ENCODE peak calls at places on chromosome 19, in eight cellular contexts. L, T, O, M, D, Z, F and X are unnamed samples. For H3K9me3, the result is how much of the 10 kb centered on the place peaks cover.

GRCh38 chr19:3210347-3211017 is 14.0 kb upstream of the CELF5 start:
- DNase-seq in L (peak), T (no peak), F (no peak), Z (peak), D (peak), M (peak), O (peak), X (peak)

GRCh38 chr19:48450441-48450840 is 4.7 kb downstream of the GRWD1 start:
- DNase-seq in L (no peak), D (no peak), O (no peak), T (no peak), M (no peak), F (no peak), Z (no peak), X (no peak)

GRCh38 chr19:51647318-51647717 is 693 bp upstream of the SIGLEC14 start:
- DNase-seq in T (no peak), M (no peak), O (no peak), D (no peak), Z (no peak), F (no peak), L (no peak), X (no peak)

GRCh38 chr19:11921852-11922495 is 2.9 kb upstream of the ZNF700 start:
- DNase-seq in F (no peak), M (no peak), L (no peak), O (no peak), D (no peak), T (no peak), Z (peak), X (no peak)

GRCh38 chr19:55661826-55662225 is 7.0 kb downstream of the U2AF2 start:
- DNase-seq in F (no peak), Z (no peak), O (no peak), D (no peak), T (no peak), M (no peak), L (no peak), X (no peak)

GRCh38 chr19:40236366-40236765 is 9.9 kb upstream of the CCNP start:
- DNase-seq in D (no peak), L (no peak), Z (no peak), M (no peak), O (no peak), T (no peak), F (no peak), X (no peak)

GRCh38 chr19:55494172-55494761 is 6.0 kb downstream of the SSC5D start:
- DNase-seq in M (no peak), D (peak), O (no peak), F (no peak), L (no peak), T (peak), Z (no peak), X (no peak)

GRCh38 chr19:17171874-17172273 is 43.3 kb upstream of the USE1 start:
- DNase-seq in D (no peak), M (no peak), F (no peak), L (no peak), O (no peak), T (no peak), Z (no peak), X (no peak)

GRCh38 chr19:14023404-14024235 is 4.3 kb upstream of the RLN3 start:
- DNase-seq in L (no peak), Z (peak), F (no peak), D (peak), O (peak), M (peak), T (peak), X (no peak)

GRCh38 chr19:39032164-39032918 is at the start of gene FBXO27:
- DNase-seq in Z (peak), F (no peak), M (peak), L (peak), D (peak), T (peak), O (peak), X (no peak)

GRCh38 chr19:43438291-43439162 is 23.8 kb downstream of the TEX101 start:
- DNase-seq in M (peak), F (no peak), D (peak), O (peak), Z (no peak), T (peak), L (no peak), X (no peak)

GRCh38 chr19:21138130-21138529 is 3.7 kb upstream of the ZNF431 start:
- DNase-seq in D (no peak), L (no peak), T (no peak), O (no peak), Z (no peak), M (no peak), F (no peak), X (no peak)

GRCh38 chr19:4584670-4585460 is 25.4 kb upstream of the SEMA6B start:
- DNase-seq in M (no peak), L (no peak), Z (no peak), F (no peak), D (no peak), T (no peak), O (no peak), X (no peak)

GRCh38 chr19:51501594-51502263 is at the start of gene SIGLEC12:
- DNase-seq in M (no peak), Z (no peak), T (no peak), O (peak), F (no peak), D (peak), L (no peak), X (no peak)

GRCh38 chr19:15727724-15728123 is at the start of gene OR10H2:
- DNase-seq in T (no peak), Z (no peak), O (no peak), F (no peak), D (no peak), L (no peak), M (no peak), X (no peak)

GRCh38 chr19:53864308-53864836 is 3.3 kb upstream of the MYADM start:
- DNase-seq in L (no peak), Z (peak), O (peak), T (no peak), M (peak), F (no peak), D (no peak), X (no peak)

GRCh38 chr19:47435196-47435595 is 15.9 kb upstream of the MEIS3 start:
- DNase-seq in F (no peak), O (no peak), M (no peak), Z (no peak), T (no peak), D (no peak), L (no peak), X (no peak)

GRCh38 chr19:50874185-50874584 is 946 bp downstream of the KLK2 start:
- DNase-seq in F (no peak), Z (no peak), T (no peak), M (no peak), L (no peak), D (no peak), O (no peak), X (no peak)

GRCh38 chr19:42253245-42254082 is 1.5 kb downstream of the ERF start:
- DNase-seq in Z (peak), D (peak), O (peak), F (no peak), L (peak), M (peak), T (peak), X (peak)

GRCh38 chr19:34926685-34927375 is at the start of gene ZNF30:
- DNase-seq in M (peak), F (peak), Z (peak), T (peak), D (peak), L (peak), O (peak), X (peak)

GRCh38 chr19:55352040-55352439 is 2.5 kb downstream of the COX6B2 start:
- DNase-seq in Z (no peak), M (no peak), D (no peak), L (no peak), T (no peak), F (no peak), O (no peak), X (no peak)

GRCh38 chr19:3098515-3099346 is 4.6 kb downstream of the GNA11 start:
- DNase-seq in F (no peak), M (peak), D (peak), Z (peak), T (no peak), O (peak), L (no peak), X (no peak)

GRCh38 chr19:49430678-49431329 is 5.6 kb downstream of the GFY start:
- DNase-seq in T (no peak), Z (no peak), F (no peak), L (no peak), D (no peak), M (no peak), O (no peak), X (no peak)

GRCh38 chr19:46451352-46451751 is 20.0 kb downstream of the PNMA8A start:
- DNase-seq in M (no peak), O (no peak), L (no peak), Z (no peak), F (no peak), D (no peak), T (no peak), X (no peak)

GRCh38 chr19:45103200-45103624 is 10.2 kb downstream of the PPP1R37 start:
- DNase-seq in D (peak), L (no peak), O (no peak), Z (no peak), F (no peak), T (no peak), M (no peak), X (no peak)

GRCh38 chr19:14354445-14354844 is 26.8 kb upstream of the ADGRE5 start:
- DNase-seq in L (no peak), Z (no peak), M (no peak), D (no peak), O (no peak), F (no peak), T (no peak), X (no peak)

GRCh38 chr19:3932931-3933810 is at the start of gene NMRK2:
- DNase-seq in M (no peak), F (no peak), O (no peak), Z (no peak), T (no peak), L (no peak), D (peak), X (no peak)

GRCh38 chr19:55324705-55325104 is 436 bp downstream of the TMEM150B start:
- DNase-seq in O (no peak), T (no peak), D (no peak), L (no peak), Z (no peak), F (no peak), M (no peak), X (no peak)

GRCh38 chr19:28293685-28294084 is 919.3 kb downstream of the UQCRFS1 start:
- DNase-seq in F (no peak), L (no peak), M (no peak), D (no peak), O (no peak), Z (no peak), T (no peak), X (no peak)
- H3K9me3 ChIP-seq in F (under half), L (under half), M (under half), D (under half), O (under half), Z (under half), T (under half), X (under half)

GRCh38 chr19:36225219-36225892 is 10.4 kb downstream of the ZNF146 start:
- DNase-seq in M (no peak), D (no peak), O (no peak), T (peak), Z (no peak), L (no peak), F (no peak), X (no peak)
- H3K9me3 ChIP-seq in M (under half), D (under half), O (under half), T (under half), Z (under half), L (under half), F (under half), X (under half)

DNA sequence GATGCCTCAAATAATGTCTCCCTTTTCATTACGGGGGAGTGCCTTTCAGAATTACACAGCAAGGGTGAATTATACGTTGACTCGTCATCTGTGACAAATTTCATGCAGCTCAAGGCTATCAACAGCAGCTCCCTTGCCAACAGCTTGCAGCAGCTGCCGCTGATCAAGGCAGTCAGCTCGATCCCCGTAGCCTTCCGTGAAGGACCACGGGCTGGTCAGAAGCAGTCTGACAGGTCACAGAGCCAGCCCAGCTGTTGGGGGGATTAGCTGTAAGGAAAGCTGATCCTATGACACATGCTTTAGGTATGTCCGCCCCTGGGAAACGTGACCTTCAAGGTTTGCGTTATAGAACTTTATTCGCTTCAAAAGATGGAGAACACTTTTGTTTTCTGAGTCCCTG is 62.8 kb upstream of the USP29 start:
- DNase-seq in L (no peak), M (peak), D (peak), Z (no peak), O (peak), F (no peak), T (no peak), X (no peak)
- H3K9me3 ChIP-seq in L (under half), M (half or more), D (under half), Z (under half), O (under half), F (under half), T (under half), X (under half)

GRCh38 chr19:24142771-24143170 is 55.8 kb downstream of the ZNF254 start:
- DNase-seq in O (no peak), T (no peak), F (no peak), M (no peak), L (no peak), D (no peak), Z (no peak), X (no peak)
- H3K9me3 ChIP-seq in O (under half), T (under half), F (half or more), M (half or more), L (under half), D (half or more), Z (under half), X (under half)

DNA sequence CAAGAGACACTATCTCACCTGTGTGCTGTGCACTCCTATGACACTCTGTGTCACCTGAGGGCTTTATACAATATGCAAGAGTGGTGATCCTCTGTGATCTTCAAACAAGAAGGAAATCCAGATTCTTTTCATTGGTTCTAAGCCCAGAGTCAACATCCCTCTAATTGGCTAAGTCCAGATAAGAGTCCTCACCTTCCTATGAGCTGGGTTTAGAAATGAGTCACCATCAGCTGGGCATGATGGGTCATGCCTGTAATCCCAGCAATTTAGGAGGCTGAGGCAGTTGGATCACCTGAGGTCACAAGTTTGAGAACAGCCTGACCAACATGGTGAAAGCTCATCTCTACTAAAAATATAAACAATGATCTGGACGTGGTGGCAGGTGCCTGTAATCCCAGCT is 144.4 kb downstream of the ZNF675 start:
- DNase-seq in F (no peak), D (no peak), L (no peak), Z (no peak), M (no peak), T (no peak), O (no peak), X (no peak)
- H3K9me3 ChIP-seq in F (under half), D (under half), L (under half), Z (under half), M (under half), T (under half), O (under half), X (under half)

GRCh38 chr19:58265100-58265499 is 13.7 kb upstream of the ZNF8 start:
- DNase-seq in F (no peak), L (no peak), D (no peak), O (no peak), T (no peak), M (no peak), Z (no peak), X (no peak)
- H3K9me3 ChIP-seq in F (half or more), L (half or more), D (half or more), O (under half), T (under half), M (half or more), Z (under half), X (under half)